ENCODE peak calls at places on chromosomes 6 and 20, in five cellular contexts. A is colonic mucosa, C is DMS 273 treated with DMSO at 0.1 percent for 48 hours, D is GF-D8, S is WTC11. L is an unnamed sample.

GRCh38 chr20:51628533-51629398 is 86.2 kb upstream of the NFATC2 start:
- DNase-seq in S (no peak), A (no peak), D (no peak), C (no peak), L (peak)

GRCh38 chr20:33423141-33423834 is 20.3 kb downstream of the SNTA1 start:
- DNase-seq in D (no peak), C (no peak), S (no peak), A (peak), L (peak)

GRCh38 chr6:146905313-146905712 is 298.9 kb upstream of the STXBP5 start:
- DNase-seq in D (no peak), A (no peak), C (peak), S (no peak), L (no peak)

GRCh38 chr6:90183587-90184333 is 112.9 kb downstream of the BACH2 start:
- DNase-seq in C (no peak), S (no peak), D (no peak), A (no peak), L (no peak)

GRCh38 chr20:53706511-53707031 is 112.9 kb upstream of the ZNF217 start:
- DNase-seq in D (no peak), C (no peak), S (no peak), A (no peak), L (peak)

GRCh38 chr6:39313526-39314272 is 520 bp downstream of the KCNK17 start:
- DNase-seq in D (no peak), A (no peak), C (no peak), S (peak), L (no peak)

GRCh38 chr6:137550527-137550926 is 56.3 kb upstream of the OLIG3 start:
- DNase-seq in S (no peak), D (no peak), A (no peak), C (peak), L (no peak)

GRCh38 chr6:108235121-108235520 is 25.7 kb downstream of the SNX3 start:
- DNase-seq in A (no peak), S (no peak), D (no peak), C (no peak), L (no peak)

GRCh38 chr6:63448229-63448628 is 124.1 kb upstream of the LOC128125822 start:
- DNase-seq in D (no peak), S (no peak), C (no peak), A (no peak), L (no peak)

L was measured in AG08396.